ENCODE peak calls at places on chromosomes 13 and 19, in four cellular contexts. J is dermis blood vessel endothelial cell; L is AG10803; I is CD4-positive, CD25-positive, alpha-beta regulatory T cell. W is an unnamed sample.

GRCh38 chr13:36251012-36251411 is 36.7 kb upstream of the SOHLH2 start:
- DNase-seq in J (no peak), L (no peak), I (no peak), W (no peak)

GRCh38 chr13:29583073-29583785 is 12.3 kb downstream of the SLC7A1 start:
- DNase-seq in I (no peak), J (no peak), L (peak; percentile 68), W (peak; percentile 66)

GRCh38 chr19:31269425-31270127 is 79.7 kb downstream of the TSHZ3 start:
- DNase-seq in I (no peak), L (no peak), J (no peak), W (no peak)

GRCh38 chr19:12544401-12544876 is 6.8 kb downstream of the ZNF564 start:
- DNase-seq in L (no peak), I (no peak), J (peak; percentile 87), W (no peak)

GRCh38 chr19:4521170-4521887 is 3.0 kb upstream of the PLIN4 start:
- DNase-seq in I (no peak), J (no peak), L (peak; percentile 24), W (no peak)

GRCh38 chr19:33971073-33971472 is 174.4 kb downstream of the KCTD15 start:
- DNase-seq in I (no peak), L (no peak), J (no peak), W (no peak)

GRCh38 chr13:89361909-89362308 is 1690.7 kb downstream of the SLITRK5 start:
- DNase-seq in L (no peak), J (peak; percentile 1), I (no peak), W (no peak)

GRCh38 chr19:27522223-27522622 is 1690.7 kb downstream of the UQCRFS1 start:
- DNase-seq in L (no peak), I (no peak), J (no peak), W (no peak)

GRCh38 chr13:49878682-49879081 is 57.5 kb downstream of the SPRYD7 start:
- DNase-seq in J (no peak), I (no peak), L (no peak), W (no peak)